ENCODE peak calls at places on chromosomes 6 and 20, in four cellular contexts. One of them, this sample, is unnamed.

GRCh38 chr6:149608381-149608982 is 40.0 kb downstream of the KATNA1 start:
- DNase-seq in IMR-90: no peak
- DNase-seq in H9: no peak
- DNase-seq in mesendoderm: no peak
- DNase-seq in this sample: no peak

GRCh38 chr6:501891-502601 is 110.5 kb downstream of the IRF4 start:
- DNase-seq in H9: no peak
- DNase-seq in IMR-90: no peak
- DNase-seq in mesendoderm: peak
- DNase-seq in this sample: no peak

GRCh38 chr6:33607784-33608161 is 13.3 kb upstream of the ITPR3 start:
- DNase-seq in mesendoderm: peak
- DNase-seq in H9: no peak
- DNase-seq in IMR-90: no peak
- DNase-seq in this sample: no peak

GRCh38 chr6:13924146-13924948 is 405 bp upstream of the RNF182 start:
- DNase-seq in H9: peak
- DNase-seq in mesendoderm: peak
- DNase-seq in IMR-90: peak
- DNase-seq in this sample: peak

GRCh38 chr6:169955796-169956493 is 204.5 kb downstream of the ERMARD start:
- DNase-seq in H9: no peak
- DNase-seq in mesendoderm: no peak
- DNase-seq in IMR-90: no peak
- DNase-seq in this sample: no peak

GRCh38 chr20:44626278-44626677 is 25.2 kb downstream of the ADA start:
- DNase-seq in mesendoderm: no peak
- DNase-seq in IMR-90: no peak
- DNase-seq in H9: no peak
- DNase-seq in this sample: no peak

GRCh38 chr6:25934735-25935313 is 4.3 kb upstream of the SLC17A2 start:
- DNase-seq in mesendoderm: no peak
- DNase-seq in IMR-90: no peak
- DNase-seq in H9: no peak
- DNase-seq in this sample: no peak

GRCh38 chr6:21984551-21984950 is 312.3 kb downstream of the PRL start:
- DNase-seq in IMR-90: no peak
- DNase-seq in H9: no peak
- DNase-seq in mesendoderm: no peak
- DNase-seq in this sample: no peak

GRCh38 chr20:63317601-63318291 is 24.8 kb downstream of the COL20A1 start:
- DNase-seq in mesendoderm: no peak
- DNase-seq in H9: no peak
- DNase-seq in IMR-90: no peak
- DNase-seq in this sample: no peak

GRCh38 chr6:90096818-90097217 is 199.8 kb downstream of the BACH2 start:
- DNase-seq in IMR-90: no peak
- DNase-seq in H9: no peak
- DNase-seq in mesendoderm: no peak
- DNase-seq in this sample: no peak
- H3K9ac ChIP-seq in IMR-90: no peak
- H3K9ac ChIP-seq in H9: no peak
- H3K9ac ChIP-seq in mesendoderm: no peak
- H3K9ac ChIP-seq in this sample: no peak

GRCh38 chr20:17579369-17580039 is 9.6 kb downstream of the DSTN start:
- DNase-seq in IMR-90: no peak
- DNase-seq in mesendoderm: no peak
- DNase-seq in H9: no peak
- DNase-seq in this sample: no peak
- H4K5ac ChIP-seq in IMR-90: no peak
- H4K5ac ChIP-seq in mesendoderm: no peak
- H4K5ac ChIP-seq in H9: no peak
- H4K5ac ChIP-seq in this sample: no peak

GRCh38 chr6:107444277-107444676 is 15.1 kb downstream of the PDSS2 start:
- DNase-seq in IMR-90: peak
- DNase-seq in H9: no peak
- DNase-seq in mesendoderm: no peak
- DNase-seq in this sample: no peak

GRCh38 chr6:107440935-107441334 is 18.4 kb downstream of the PDSS2 start:
- DNase-seq in IMR-90: no peak
- DNase-seq in mesendoderm: no peak
- DNase-seq in H9: no peak
- DNase-seq in this sample: no peak

GRCh38 chr6:107441706-107442105 is 17.7 kb downstream of the PDSS2 start:
- DNase-seq in mesendoderm: no peak
- DNase-seq in H9: no peak
- DNase-seq in IMR-90: no peak
- DNase-seq in this sample: no peak

GRCh38 chr6:107443904-107444267 is 15.5 kb downstream of the PDSS2 start:
- DNase-seq in H9: no peak
- DNase-seq in mesendoderm: no peak
- DNase-seq in IMR-90: no peak
- DNase-seq in this sample: no peak

DNA sequence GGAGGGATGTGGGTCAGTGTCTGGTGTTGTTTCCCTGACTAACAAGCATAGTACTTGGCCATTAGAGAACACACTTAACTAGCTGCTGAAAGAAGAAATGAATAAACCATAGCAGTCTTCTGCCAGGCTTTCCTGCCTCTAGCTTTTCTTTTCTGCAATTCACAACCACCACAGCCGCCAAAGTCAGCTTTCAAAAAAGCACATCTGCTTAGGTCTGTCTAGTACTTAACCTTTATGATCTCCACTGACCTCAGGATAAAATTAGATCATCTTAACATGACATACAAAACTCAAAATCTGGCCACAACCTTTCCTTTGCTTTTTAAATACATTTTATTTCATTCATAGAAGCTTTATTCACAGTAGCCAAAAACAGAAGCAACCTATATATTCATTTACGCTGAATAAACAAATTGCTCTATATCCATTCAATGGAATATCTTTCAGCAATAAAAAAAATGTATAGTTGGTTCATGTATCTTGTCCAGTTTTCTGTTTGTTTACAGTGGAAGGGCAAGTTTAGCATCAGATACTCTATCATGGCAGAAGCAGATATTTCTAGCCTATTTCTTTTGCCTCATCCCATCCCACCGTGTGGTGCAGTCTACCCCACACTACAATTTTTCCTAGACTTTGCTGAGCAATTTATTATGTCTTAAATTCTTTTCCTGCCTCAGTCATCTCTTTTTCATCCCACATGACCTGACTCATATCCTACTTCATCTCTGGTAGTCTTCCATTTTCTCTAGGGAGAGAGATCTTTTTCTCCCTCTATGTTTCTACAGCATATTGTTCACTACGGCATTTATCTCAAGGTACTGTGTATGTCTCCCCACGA is 16.1 kb downstream of the PDSS2 start:
- DNase-seq in H9: no peak
- DNase-seq in IMR-90: peak
- DNase-seq in mesendoderm: no peak
- DNase-seq in this sample: no peak
- H3K9ac ChIP-seq in H9: no peak
- H3K9ac ChIP-seq in IMR-90: no peak
- H3K9ac ChIP-seq in mesendoderm: no peak
- H3K9ac ChIP-seq in this sample: no peak

DNA sequence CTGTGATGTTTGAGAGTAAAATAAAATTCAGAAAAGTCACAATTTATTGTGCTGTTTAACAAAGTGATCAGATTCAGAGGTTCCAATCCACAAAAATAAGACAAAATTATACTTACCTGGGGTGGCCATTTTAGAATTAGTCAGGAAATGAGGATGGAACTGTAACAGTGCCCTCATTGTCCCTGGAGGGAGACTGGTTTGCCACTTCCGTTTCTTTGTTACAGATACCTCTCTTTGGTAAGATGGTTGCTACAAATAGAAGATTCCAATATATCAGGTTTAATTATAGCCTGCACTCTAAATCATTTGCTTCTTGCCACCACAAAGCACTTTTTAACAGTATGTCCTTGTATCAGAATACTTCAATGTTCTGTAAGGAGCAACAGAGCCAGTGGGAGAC is 95.6 kb downstream of the CTNNBL1 start:
- DNase-seq in mesendoderm: no peak
- DNase-seq in H9: no peak
- DNase-seq in IMR-90: no peak
- DNase-seq in this sample: no peak
- H4K5ac ChIP-seq in mesendoderm: no peak
- H4K5ac ChIP-seq in H9: no peak
- H4K5ac ChIP-seq in IMR-90: no peak
- H4K5ac ChIP-seq in this sample: no peak

GRCh38 chr20:50306478-50307423 is 116.1 kb downstream of the CEBPB start:
- DNase-seq in IMR-90: no peak
- DNase-seq in H9: no peak
- DNase-seq in mesendoderm: no peak
- DNase-seq in this sample: no peak
- H3K9ac ChIP-seq in IMR-90: peak
- H3K9ac ChIP-seq in H9: no peak
- H3K9ac ChIP-seq in mesendoderm: no peak
- H3K9ac ChIP-seq in this sample: no peak

GRCh38 chr6:147156799-147157382 is 47.3 kb upstream of the STXBP5 start:
- DNase-seq in mesendoderm: no peak
- DNase-seq in IMR-90: peak
- DNase-seq in H9: no peak
- DNase-seq in this sample: no peak

GRCh38 chr6:147156218-147156617 is 48.0 kb upstream of the STXBP5 start:
- DNase-seq in mesendoderm: no peak
- DNase-seq in IMR-90: no peak
- DNase-seq in H9: no peak
- DNase-seq in this sample: no peak

GRCh38 chr6:147157930-147158329 is 46.3 kb upstream of the STXBP5 start:
- DNase-seq in mesendoderm: no peak
- DNase-seq in IMR-90: no peak
- DNase-seq in H9: no peak
- DNase-seq in this sample: no peak

GRCh38 chr6:147150303-147150702 is 53.9 kb upstream of the STXBP5 start:
- DNase-seq in mesendoderm: no peak
- DNase-seq in H9: no peak
- DNase-seq in IMR-90: no peak
- DNase-seq in this sample: no peak

GRCh38 chr6:147154454-147154853 is 49.8 kb upstream of the STXBP5 start:
- DNase-seq in IMR-90: peak
- DNase-seq in H9: no peak
- DNase-seq in mesendoderm: no peak
- DNase-seq in this sample: no peak
- H4K5ac ChIP-seq in IMR-90: no peak
- H4K5ac ChIP-seq in H9: no peak
- H4K5ac ChIP-seq in mesendoderm: no peak
- H4K5ac ChIP-seq in this sample: no peak

GRCh38 chr6:160259143-160259425 is 463 bp upstream of the SLC22A2 start:
- DNase-seq in mesendoderm: no peak
- DNase-seq in IMR-90: no peak
- DNase-seq in H9: no peak
- DNase-seq in this sample: no peak
- H3K9ac ChIP-seq in mesendoderm: no peak
- H3K9ac ChIP-seq in IMR-90: no peak
- H3K9ac ChIP-seq in H9: no peak
- H3K9ac ChIP-seq in this sample: no peak

DNA sequence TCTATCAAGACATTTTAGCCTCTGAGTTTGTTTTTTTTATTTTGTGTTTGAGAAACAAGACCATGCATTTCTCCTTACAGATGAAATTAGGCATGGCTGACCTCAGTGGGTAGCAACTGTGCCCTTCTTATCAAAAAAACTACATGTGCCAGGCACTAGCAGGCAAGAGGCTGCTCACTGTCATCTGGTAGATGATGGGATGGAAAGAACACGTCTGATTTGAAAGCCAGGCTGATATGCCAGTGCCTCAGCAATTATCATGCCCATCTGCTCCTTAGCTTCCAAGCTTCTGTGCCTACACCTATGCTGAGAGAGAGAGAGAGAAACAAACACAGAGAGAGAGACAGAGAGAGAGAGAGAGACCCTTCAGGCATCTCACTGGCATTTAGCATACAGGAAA is 149.9 kb downstream of the C6orf118 start:
- DNase-seq in mesendoderm: no peak
- DNase-seq in H9: no peak
- DNase-seq in IMR-90: no peak
- DNase-seq in this sample: no peak
- H4K5ac ChIP-seq in mesendoderm: no peak
- H4K5ac ChIP-seq in H9: no peak
- H4K5ac ChIP-seq in IMR-90: no peak
- H4K5ac ChIP-seq in this sample: no peak

This sample was measured in H1.